ENCODE peak calls at places on chromosomes 3 and 15, in six cellular contexts. C, I, T, U, G and H are unnamed samples.

GRCh38 chr15:69181419-69181818 is 21.0 kb downstream of the GLCE start:
- DNase-seq in C (no peak), I (no peak), T (no peak), U (no peak), G (no peak), H (no peak)

GRCh38 chr3:126083138-126083445 is 832 bp downstream of the SLC41A3 start:
- DNase-seq in C (no peak), I (no peak), T (no peak), U (no peak), G (no peak), H (no peak)

GRCh38 chr15:80588801-80589200 is 106.3 kb upstream of the ABHD17C start:
- DNase-seq in C (no peak), I (no peak), T (peak; percentile 62), U (peak; percentile 97), G (no peak), H (no peak)

GRCh38 chr3:117873236-117873635 is 1161.4 kb downstream of the IGSF11 start:
- DNase-seq in C (no peak), I (peak; percentile 23), T (no peak), U (peak; percentile 62), G (peak; percentile 26), H (peak; percentile 4)

GRCh38 chr3:133042778-133043177 is 4.6 kb downstream of the TMEM108 start:
- DNase-seq in C (no peak), I (no peak), T (no peak), U (peak; percentile 15), G (no peak), H (no peak)

GRCh38 chr3:127660621-127661253 is 12.0 kb upstream of the ABTB1 start:
- DNase-seq in C (no peak), I (no peak), T (no peak), U (no peak), G (no peak), H (no peak)

GRCh38 chr15:51759557-51760070 is 8.2 kb downstream of the TMOD2 start:
- DNase-seq in C (no peak), I (peak; percentile 66), T (peak; percentile 82), U (peak; percentile 97), G (no peak), H (peak; percentile 60)

GRCh38 chr3:70550723-70551319 is 238.4 kb upstream of the MDFIC2 start:
- DNase-seq in C (peak; percentile 56), I (peak; percentile 48), T (peak; percentile 30), U (peak; percentile 67), G (no peak), H (peak; percentile 64)

GRCh38 chr3:113264249-113264648 is 52.9 kb downstream of the BOC start:
- DNase-seq in C (no peak), I (no peak), T (no peak), U (no peak), G (no peak), H (no peak)

GRCh38 chr3:97960561-97961275 is 11.5 kb downstream of the RIOX2 start:
- DNase-seq in C (no peak), I (no peak), T (no peak), U (no peak), G (no peak), H (no peak)

GRCh38 chr15:41169784-41170183 is 53.7 kb upstream of the INO80 start:
- DNase-seq in C (no peak), I (no peak), T (no peak), U (no peak), G (no peak), H (no peak)

GRCh38 chr15:101267320-101268104 is 9.8 kb downstream of the SELENOS start:
- DNase-seq in C (no peak), I (peak; percentile 54), T (no peak), U (peak; percentile 79), G (peak; percentile 51), H (peak; percentile 57)

GRCh38 chr3:121759541-121760202 is 10.1 kb upstream of the GOLGB1 start:
- DNase-seq in C (no peak), I (no peak), T (no peak), U (peak; percentile 45), G (no peak), H (no peak)

GRCh38 chr3:49180116-49180515 is 8.7 kb downstream of the KLHDC8B start:
- DNase-seq in C (no peak), I (no peak), T (no peak), U (no peak), G (no peak), H (no peak)

GRCh38 chr3:185656321-185656840 is 70.3 kb downstream of the SENP2 start:
- DNase-seq in C (no peak), I (peak; percentile 79), T (peak; percentile 95), U (peak; percentile 99), G (peak; percentile 31), H (peak; percentile 62)

GRCh38 chr3:115239717-115240116 is 92.6 kb upstream of the ZBTB20 start:
- DNase-seq in C (no peak), I (peak; percentile 52), T (peak; percentile 96), U (peak; percentile 93), G (peak; percentile 57), H (peak; percentile 59)

GRCh38 chr3:46372492-46373359 is 2.0 kb downstream of the CCR5 start:
- DNase-seq in C (no peak), I (no peak), T (peak; percentile 21), U (peak; percentile 31), G (no peak), H (no peak)

GRCh38 chr3:57974796-57975388 is 33.3 kb upstream of the FLNB start:
- DNase-seq in C (no peak), I (no peak), T (peak; percentile 89), U (peak; percentile 83), G (no peak), H (no peak)

GRCh38 chr3:39000008-39000450 is 51.7 kb downstream of the SCN11A start:
- DNase-seq in C (no peak), I (no peak), T (peak; percentile 78), U (peak; percentile 63), G (no peak), H (no peak)

GRCh38 chr3:80688814-80689213 is 921.0 kb upstream of the ROBO1 start:
- DNase-seq in C (no peak), I (no peak), T (peak; percentile 16), U (peak; percentile 58), G (no peak), H (no peak)

GRCh38 chr3:2659896-2660295 is 450.3 kb downstream of the IL5RA start:
- DNase-seq in C (no peak), I (no peak), T (no peak), U (peak; percentile 18), G (no peak), H (no peak)

GRCh38 chr3:129278970-129279906 is 568 bp downstream of the HMCES start:
- DNase-seq in C (peak; percentile 12), I (peak; percentile 35), T (peak; percentile 49), U (peak; percentile 71), G (peak; percentile 5), H (peak; percentile 34)

GRCh38 chr3:191424871-191425270 is 36.1 kb upstream of the PYDC2 start:
- DNase-seq in C (no peak), I (no peak), T (no peak), U (no peak), G (no peak), H (no peak)

GRCh38 chr3:49460956-49461355 is 9.1 kb upstream of the DAG1 start:
- DNase-seq in C (no peak), I (no peak), T (no peak), U (no peak), G (no peak), H (no peak)

GRCh38 chr3:20904674-20905073 is 718.7 kb upstream of the SGO1 start:
- DNase-seq in C (no peak), I (no peak), T (peak; percentile 2), U (no peak), G (no peak), H (no peak)

GRCh38 chr15:29242466-29243242 is 27.0 kb downstream of the NSMCE3 start:
- DNase-seq in C (no peak), I (no peak), T (no peak), U (peak; percentile 2), G (no peak), H (no peak)

GRCh38 chr3:179969525-179969924 is 67.2 kb downstream of the PEX5L start:
- DNase-seq in C (no peak), I (no peak), T (peak; percentile 5), U (no peak), G (no peak), H (no peak)

GRCh38 chr15:45157056-45157455 is 27.3 kb downstream of the DUOX1 start:
- DNase-seq in C (no peak), I (no peak), T (no peak), U (peak; percentile 81), G (no peak), H (no peak)

GRCh38 chr3:120093119-120093922 is 926 bp downstream of the GSK3B start:
- DNase-seq in C (no peak), I (no peak), T (peak; percentile 54), U (peak; percentile 92), G (peak; percentile 2), H (peak; percentile 84)